ENCODE peak calls at places on chromosomes 11 and 22, in nine cellular contexts. B is activated T-helper 9 cell treated with anti-CD3 and anti-CD28 coated beads, Interleukin-2, amount 50 U/mL, for 16 hours; X is fibroblast of the aortic adventitia; T is GM23338; G is IMR-90; K is GM12891; H is AG08396; O is T-helper 1 cell; A is AML-193. Q is an unnamed sample.

GRCh38 chr11:103436131-103436770 is 327.0 kb downstream of the DYNC2H1 start:
- DNase-seq in H (no peak), A (no peak), B (no peak), G (no peak), O (no peak), K (no peak), X (no peak), T (no peak), Q (no peak)

GRCh38 chr11:13054278-13054677 is 45.2 kb downstream of the RASSF10 start:
- DNase-seq in H (no peak), T (no peak), O (no peak), K (no peak), G (no peak), A (no peak), X (no peak), B (no peak), Q (no peak)

GRCh38 chr11:17753641-17754040 is 19.1 kb downstream of the KCNC1 start:
- DNase-seq in B (no peak), T (no peak), K (no peak), H (no peak), X (no peak), G (no peak), O (no peak), A (no peak), Q (no peak)

GRCh38 chr11:20049231-20049630 is 111.0 kb downstream of the DBX1 start:
- DNase-seq in X (peak; percentile 57), A (no peak), O (no peak), H (no peak), G (no peak), K (no peak), B (no peak), T (no peak), Q (no peak)

GRCh38 chr11:69830086-69830485 is 10.9 kb upstream of the FGF3 start:
- DNase-seq in A (no peak), K (no peak), H (no peak), O (no peak), B (no peak), T (no peak), G (no peak), X (no peak), Q (no peak)

GRCh38 chr11:128928400-128928799 is 14.3 kb downstream of the TP53AIP1 start:
- DNase-seq in O (no peak), G (peak; percentile 24), X (no peak), A (no peak), K (peak; percentile 72), H (no peak), T (no peak), B (no peak), Q (no peak)

GRCh38 chr11:100892886-100893285 is 205.8 kb downstream of the ARHGAP42 start:
- DNase-seq in K (no peak), A (no peak), X (no peak), G (no peak), O (no peak), T (no peak), H (no peak), B (no peak), Q (no peak)

GRCh38 chr22:41908409-41909289 is 6.2 kb downstream of the SHISA8 start:
- DNase-seq in G (no peak), T (peak; percentile 52), B (no peak), H (no peak), O (no peak), K (no peak), X (no peak), A (peak; percentile 26), Q (no peak)

GRCh38 chr11:113474362-113475159 is 637 bp downstream of the DRD2 start:
- DNase-seq in A (no peak), O (no peak), B (peak; percentile 3), X (peak; percentile 77), H (peak; percentile 83), G (peak; percentile 66), T (peak; percentile 98), K (peak; percentile 25), Q (peak; percentile 64)

Q was measured in endothelial cell of umbilical vein.